ENCODE peak calls at places on chromosomes 12 and 14, in eight cellular contexts. One of them, this sample, is unnamed. For H3K4me1, the result is how much of the 10 kb centered on the place peaks cover.

GRCh38 chr12:111040690-111041089 is 120.3 kb upstream of the MYL2 start:
- DNase-seq in neural progenitor cell: no peak
- DNase-seq in H9: no peak
- DNase-seq in transverse colon: no peak
- DNase-seq in heart right ventricle: no peak
- DNase-seq in CD8-positive, alpha-beta T cell: no peak
- DNase-seq in kidney: peak
- DNase-seq in hepatocyte: no peak
- DNase-seq in this sample: no peak

GRCh38 chr14:93859957-93860356 is 67.2 kb upstream of the FAM181A start:
- DNase-seq in neural progenitor cell: no peak
- DNase-seq in H9: no peak
- DNase-seq in transverse colon: peak
- DNase-seq in heart right ventricle: no peak
- DNase-seq in CD8-positive, alpha-beta T cell: no peak
- DNase-seq in kidney: no peak
- DNase-seq in hepatocyte: peak
- DNase-seq in this sample: no peak

GRCh38 chr12:131421506-131422184 is 289.2 kb upstream of the SFSWAP start:
- DNase-seq in neural progenitor cell: no peak
- DNase-seq in H9: no peak
- DNase-seq in transverse colon: no peak
- DNase-seq in heart right ventricle: no peak
- DNase-seq in CD8-positive, alpha-beta T cell: no peak
- DNase-seq in kidney: no peak
- DNase-seq in hepatocyte: no peak
- DNase-seq in this sample: no peak

GRCh38 chr12:121787063-121787774 is 6.3 kb downstream of the RHOF start:
- DNase-seq in neural progenitor cell: no peak
- DNase-seq in H9: no peak
- DNase-seq in transverse colon: peak
- DNase-seq in heart right ventricle: no peak
- DNase-seq in CD8-positive, alpha-beta T cell: peak
- DNase-seq in kidney: peak
- DNase-seq in hepatocyte: no peak
- DNase-seq in this sample: peak

GRCh38 chr12:104702565-104703139 is 245.9 kb downstream of the CHST11 start:
- DNase-seq in neural progenitor cell: no peak
- DNase-seq in H9: no peak
- DNase-seq in transverse colon: no peak
- DNase-seq in heart right ventricle: peak
- DNase-seq in CD8-positive, alpha-beta T cell: no peak
- DNase-seq in kidney: peak
- DNase-seq in hepatocyte: no peak
- DNase-seq in this sample: no peak

GRCh38 chr12:102824218-102824835 is 92.7 kb downstream of the PAH start:
- DNase-seq in neural progenitor cell: peak
- DNase-seq in H9: peak
- DNase-seq in transverse colon: no peak
- DNase-seq in heart right ventricle: peak
- DNase-seq in CD8-positive, alpha-beta T cell: no peak
- DNase-seq in kidney: peak
- DNase-seq in hepatocyte: peak
- DNase-seq in this sample: no peak

GRCh38 chr14:53921027-53921426 is 35.6 kb downstream of the BMP4 start:
- DNase-seq in neural progenitor cell: peak
- DNase-seq in H9: no peak
- DNase-seq in transverse colon: no peak
- DNase-seq in heart right ventricle: no peak
- DNase-seq in CD8-positive, alpha-beta T cell: no peak
- DNase-seq in kidney: no peak
- DNase-seq in hepatocyte: no peak
- DNase-seq in this sample: no peak

GRCh38 chr12:124505001-124505818 is 62.2 kb downstream of the NCOR2 start:
- DNase-seq in neural progenitor cell: no peak
- DNase-seq in H9: no peak
- DNase-seq in transverse colon: no peak
- DNase-seq in heart right ventricle: no peak
- DNase-seq in CD8-positive, alpha-beta T cell: no peak
- DNase-seq in kidney: peak
- DNase-seq in hepatocyte: no peak
- DNase-seq in this sample: no peak

GRCh38 chr12:89862511-89863331 is 154.1 kb upstream of the ATP2B1 start:
- DNase-seq in neural progenitor cell: no peak
- DNase-seq in H9: no peak
- DNase-seq in transverse colon: peak
- DNase-seq in heart right ventricle: no peak
- DNase-seq in CD8-positive, alpha-beta T cell: peak
- DNase-seq in kidney: no peak
- DNase-seq in hepatocyte: no peak
- DNase-seq in this sample: peak

GRCh38 chr14:104804481-104805325 is 3.8 kb downstream of the ZBTB42 start:
- DNase-seq in neural progenitor cell: no peak
- DNase-seq in H9: no peak
- DNase-seq in transverse colon: no peak
- DNase-seq in heart right ventricle: no peak
- DNase-seq in CD8-positive, alpha-beta T cell: no peak
- DNase-seq in kidney: peak
- DNase-seq in hepatocyte: no peak
- DNase-seq in this sample: no peak

GRCh38 chr14:104805326-104805678 is 4.4 kb downstream of the ZBTB42 start:
- DNase-seq in neural progenitor cell: no peak
- DNase-seq in H9: no peak
- DNase-seq in transverse colon: no peak
- DNase-seq in heart right ventricle: peak
- DNase-seq in CD8-positive, alpha-beta T cell: no peak
- DNase-seq in kidney: peak
- DNase-seq in hepatocyte: no peak
- DNase-seq in this sample: no peak

GRCh38 chr14:104803916-104804371 is 3.0 kb downstream of the ZBTB42 start:
- DNase-seq in neural progenitor cell: no peak
- DNase-seq in H9: no peak
- DNase-seq in transverse colon: no peak
- DNase-seq in heart right ventricle: no peak
- DNase-seq in CD8-positive, alpha-beta T cell: no peak
- DNase-seq in kidney: no peak
- DNase-seq in hepatocyte: no peak
- DNase-seq in this sample: no peak

GRCh38 chr14:104806625-104807465 is 5.9 kb downstream of the ZBTB42 start:
- DNase-seq in neural progenitor cell: no peak
- DNase-seq in H9: no peak
- DNase-seq in transverse colon: no peak
- DNase-seq in heart right ventricle: no peak
- DNase-seq in CD8-positive, alpha-beta T cell: no peak
- DNase-seq in kidney: no peak
- DNase-seq in hepatocyte: no peak
- DNase-seq in this sample: no peak

GRCh38 chr14:104805941-104806624 is 5.2 kb downstream of the ZBTB42 start:
- DNase-seq in neural progenitor cell: no peak
- DNase-seq in H9: no peak
- DNase-seq in transverse colon: no peak
- DNase-seq in heart right ventricle: no peak
- DNase-seq in CD8-positive, alpha-beta T cell: no peak
- DNase-seq in kidney: peak
- DNase-seq in hepatocyte: no peak
- DNase-seq in this sample: no peak
- H3K4me1 ChIP-seq in neural progenitor cell: under half
- H3K4me1 ChIP-seq in H9: under half
- H3K4me1 ChIP-seq in transverse colon: under half
- H3K4me1 ChIP-seq in heart right ventricle: under half
- H3K4me1 ChIP-seq in CD8-positive, alpha-beta T cell: under half
- H3K4me1 ChIP-seq in kidney: under half
- H3K4me1 ChIP-seq in hepatocyte: under half
- H3K4me1 ChIP-seq in this sample: under half

GRCh38 chr12:6928703-6929407 is 1.1 kb downstream of the ATN1 start:
- DNase-seq in neural progenitor cell: no peak
- DNase-seq in H9: no peak
- DNase-seq in transverse colon: no peak
- DNase-seq in heart right ventricle: no peak
- DNase-seq in CD8-positive, alpha-beta T cell: peak
- DNase-seq in kidney: no peak
- DNase-seq in hepatocyte: no peak
- DNase-seq in this sample: no peak
- H3K27ac ChIP-seq in neural progenitor cell: no peak
- H3K27ac ChIP-seq in H9: no peak
- H3K27ac ChIP-seq in transverse colon: peak
- H3K27ac ChIP-seq in heart right ventricle: peak
- H3K27ac ChIP-seq in CD8-positive, alpha-beta T cell: no peak
- H3K27ac ChIP-seq in kidney: peak
- H3K27ac ChIP-seq in hepatocyte: peak
- H3K27ac ChIP-seq in this sample: peak

GRCh38 chr14:62017651-62018230 is 255.5 kb downstream of the SNAPC1 start:
- DNase-seq in neural progenitor cell: no peak
- DNase-seq in H9: no peak
- DNase-seq in transverse colon: no peak
- DNase-seq in heart right ventricle: no peak
- DNase-seq in CD8-positive, alpha-beta T cell: no peak
- DNase-seq in kidney: no peak
- DNase-seq in hepatocyte: no peak
- DNase-seq in this sample: no peak
- H3K4me1 ChIP-seq in neural progenitor cell: under half
- H3K4me1 ChIP-seq in H9: under half
- H3K4me1 ChIP-seq in transverse colon: under half
- H3K4me1 ChIP-seq in heart right ventricle: under half
- H3K4me1 ChIP-seq in CD8-positive, alpha-beta T cell: under half
- H3K4me1 ChIP-seq in kidney: under half
- H3K4me1 ChIP-seq in hepatocyte: under half
- H3K4me1 ChIP-seq in this sample: under half

GRCh38 chr14:58751788-58752187 is 114.0 kb downstream of the DACT1 start:
- DNase-seq in neural progenitor cell: no peak
- DNase-seq in H9: no peak
- DNase-seq in transverse colon: no peak
- DNase-seq in heart right ventricle: no peak
- DNase-seq in CD8-positive, alpha-beta T cell: no peak
- DNase-seq in kidney: peak
- DNase-seq in hepatocyte: no peak
- DNase-seq in this sample: no peak

GRCh38 chr14:58755026-58755929 is 117.5 kb downstream of the DACT1 start:
- DNase-seq in neural progenitor cell: peak
- DNase-seq in H9: no peak
- DNase-seq in transverse colon: no peak
- DNase-seq in heart right ventricle: no peak
- DNase-seq in CD8-positive, alpha-beta T cell: no peak
- DNase-seq in kidney: no peak
- DNase-seq in hepatocyte: no peak
- DNase-seq in this sample: no peak

GRCh38 chr14:58750321-58751269 is 112.8 kb downstream of the DACT1 start:
- DNase-seq in neural progenitor cell: no peak
- DNase-seq in H9: no peak
- DNase-seq in transverse colon: peak
- DNase-seq in heart right ventricle: no peak
- DNase-seq in CD8-positive, alpha-beta T cell: no peak
- DNase-seq in kidney: no peak
- DNase-seq in hepatocyte: no peak
- DNase-seq in this sample: no peak

GRCh38 chr14:58752280-58752679 is 114.5 kb downstream of the DACT1 start:
- DNase-seq in neural progenitor cell: no peak
- DNase-seq in H9: no peak
- DNase-seq in transverse colon: no peak
- DNase-seq in heart right ventricle: no peak
- DNase-seq in CD8-positive, alpha-beta T cell: no peak
- DNase-seq in kidney: no peak
- DNase-seq in hepatocyte: no peak
- DNase-seq in this sample: no peak

GRCh38 chr14:58752782-58753181 is 115.0 kb downstream of the DACT1 start:
- DNase-seq in neural progenitor cell: no peak
- DNase-seq in H9: no peak
- DNase-seq in transverse colon: peak
- DNase-seq in heart right ventricle: peak
- DNase-seq in CD8-positive, alpha-beta T cell: no peak
- DNase-seq in kidney: peak
- DNase-seq in hepatocyte: no peak
- DNase-seq in this sample: no peak
- H3K27ac ChIP-seq in neural progenitor cell: no peak
- H3K27ac ChIP-seq in H9: no peak
- H3K27ac ChIP-seq in transverse colon: peak
- H3K27ac ChIP-seq in heart right ventricle: no peak
- H3K27ac ChIP-seq in CD8-positive, alpha-beta T cell: no peak
- H3K27ac ChIP-seq in kidney: peak
- H3K27ac ChIP-seq in hepatocyte: no peak
- H3K27ac ChIP-seq in this sample: no peak

DNA sequence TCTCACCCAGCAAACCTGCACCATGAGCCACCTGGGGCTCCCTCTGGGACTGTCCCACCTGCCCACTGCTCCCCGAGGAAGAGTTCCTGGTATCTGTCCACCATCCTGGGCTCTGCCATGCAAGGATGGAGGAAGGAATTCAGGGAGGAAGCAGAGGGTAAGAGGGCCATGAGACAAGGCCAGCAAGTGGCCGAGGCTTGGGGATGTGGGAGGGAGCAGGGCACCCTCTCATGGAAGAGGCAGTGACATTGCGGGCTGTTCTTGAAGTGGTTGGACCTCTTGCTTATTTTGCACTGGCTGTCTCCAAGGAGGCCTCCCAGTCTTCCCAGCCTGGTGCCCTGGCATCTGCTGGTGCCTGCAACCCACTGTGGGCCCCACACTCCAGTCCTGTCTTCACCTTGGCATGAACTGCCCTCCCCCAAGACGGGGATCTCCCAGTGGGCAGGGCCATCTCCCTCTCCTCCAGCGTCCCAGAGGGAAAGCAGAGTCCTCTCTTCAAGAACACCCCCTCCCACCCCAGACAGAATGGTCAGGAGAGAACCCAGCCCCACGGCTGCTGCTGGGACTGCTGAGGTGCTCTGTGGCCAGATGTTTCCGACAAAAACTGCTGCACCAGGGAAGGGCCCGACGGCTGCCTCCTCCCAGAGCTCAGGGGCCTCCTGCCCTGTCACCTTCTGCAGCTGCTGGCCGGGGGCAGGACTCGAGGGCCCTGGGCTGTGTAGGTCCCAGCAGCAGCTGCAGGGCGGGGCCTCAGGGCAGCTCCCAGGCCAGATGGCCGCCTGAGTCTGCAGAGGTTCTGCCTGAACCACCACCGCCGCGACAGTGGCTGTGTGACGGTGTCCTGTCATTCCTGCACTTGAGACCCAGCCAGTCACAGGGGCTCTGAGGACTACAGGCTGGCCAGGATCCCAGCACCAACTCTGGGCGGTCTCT is 1.8 kb upstream of the AKT1 start:
- DNase-seq in neural progenitor cell: peak
- DNase-seq in H9: no peak
- DNase-seq in transverse colon: peak
- DNase-seq in heart right ventricle: peak
- DNase-seq in CD8-positive, alpha-beta T cell: no peak
- DNase-seq in kidney: no peak
- DNase-seq in hepatocyte: peak
- DNase-seq in this sample: no peak
- H3K4me1 ChIP-seq in neural progenitor cell: under half
- H3K4me1 ChIP-seq in H9: under half
- H3K4me1 ChIP-seq in transverse colon: half or more
- H3K4me1 ChIP-seq in heart right ventricle: under half
- H3K4me1 ChIP-seq in CD8-positive, alpha-beta T cell: under half
- H3K4me1 ChIP-seq in kidney: under half
- H3K4me1 ChIP-seq in hepatocyte: half or more
- H3K4me1 ChIP-seq in this sample: under half

This sample was measured in naive thymus-derived CD4-positive, alpha-beta T cell.